ENCODE peak calls at places on chromosome 19, in six cellular contexts. W, V, N, L, G and B are unnamed samples.

GRCh38 chr19:14563989-14564650 is 7.7 kb downstream of the NDUFB7 start:
- DNase-seq in W (peak; percentile 79), N (peak; percentile 99), V (peak; percentile 88), G (no peak), L (no peak), B (no peak)

GRCh38 chr19:49210108-49210900 is 52.7 kb downstream of the TRPM4 start:
- DNase-seq in V (peak; percentile 69), L (no peak), N (peak; percentile 92), G (no peak), W (peak; percentile 69), B (no peak)

GRCh38 chr19:13794388-13794751 is 873 bp upstream of the ZSWIM4 start:
- DNase-seq in N (no peak), G (no peak), L (no peak), V (no peak), W (peak; percentile 36), B (peak; percentile 96)

GRCh38 chr19:35609881-35610353 is 2.6 kb upstream of the HAUS5 start:
- DNase-seq in V (no peak), N (no peak), W (no peak), L (peak; percentile 47), G (no peak), B (no peak)

GRCh38 chr19:43305642-43306041 is 36.3 kb upstream of the PSG9 start:
- DNase-seq in V (no peak), L (no peak), N (peak; percentile 19), W (no peak), G (peak; percentile 17), B (no peak)

GRCh38 chr19:50710094-50710493 is 9.5 kb downstream of the SHANK1 start:
- DNase-seq in L (no peak), N (no peak), W (peak; percentile 57), G (no peak), V (no peak), B (no peak)

GRCh38 chr19:14114854-14115253 is 2.7 kb downstream of the PRKACA start:
- DNase-seq in G (no peak), N (no peak), L (no peak), W (peak; percentile 60), V (peak; percentile 60), B (no peak)

GRCh38 chr19:55069137-55069858 is 6.3 kb upstream of the RDH13 start:
- DNase-seq in V (peak; percentile 66), L (no peak), W (peak; percentile 82), G (no peak), N (peak; percentile 57), B (no peak)

GRCh38 chr19:40163541-40164129 is 27.6 kb upstream of the MAP3K10 start:
- DNase-seq in L (no peak), W (no peak), N (no peak), G (no peak), V (no peak), B (no peak)

GRCh38 chr19:43538922-43539321 is 5.9 kb downstream of the ZNF575 start:
- DNase-seq in N (no peak), V (no peak), W (no peak), G (no peak), L (no peak), B (no peak)

GRCh38 chr19:15562145-15562544 is 52.9 kb upstream of the CYP4F8 start:
- DNase-seq in V (no peak), W (no peak), N (no peak), L (no peak), G (no peak), B (no peak)

GRCh38 chr19:15101479-15102082 is 5.6 kb upstream of the SYDE1 start:
- DNase-seq in L (no peak), G (peak; percentile 52), N (peak; percentile 60), V (peak; percentile 54), W (peak; percentile 48), B (peak; percentile 56)

GRCh38 chr19:33340991-33341390 is 32.5 kb upstream of the CEBPG start:
- DNase-seq in W (no peak), V (no peak), L (no peak), N (no peak), G (no peak), B (no peak)

GRCh38 chr19:50485284-50485955 is 8.8 kb upstream of the GARIN5A start:
- DNase-seq in V (no peak), W (no peak), N (no peak), G (no peak), L (no peak), B (no peak)

GRCh38 chr19:17948474-17948966 is 15.7 kb downstream of the CCDC124 start:
- DNase-seq in N (no peak), L (no peak), V (no peak), W (no peak), G (no peak), B (no peak)
- TF ChIP-seq RAD21 in N (no peak), L (no peak), V (no peak), W (no peak), G (no peak), B (no peak)

GRCh38 chr19:45472557-45473365 is 5.0 kb downstream of the FOSB start:
- DNase-seq in L (no peak), W (no peak), V (no peak), G (no peak), N (no peak), B (no peak)

GRCh38 chr19:45473366-45474190 is 5.8 kb downstream of the FOSB start:
- DNase-seq in G (no peak), L (no peak), V (no peak), N (no peak), W (no peak), B (no peak)

GRCh38 chr19:45474941-45475516 is 7.2 kb downstream of the FOSB start:
- DNase-seq in L (no peak), V (no peak), W (no peak), N (no peak), G (no peak), B (peak; percentile 29)

GRCh38 chr19:45475537-45476348 is 7.9 kb downstream of the FOSB start:
- DNase-seq in N (no peak), W (peak; percentile 74), L (no peak), V (no peak), G (no peak), B (peak; percentile 32)

DNA sequence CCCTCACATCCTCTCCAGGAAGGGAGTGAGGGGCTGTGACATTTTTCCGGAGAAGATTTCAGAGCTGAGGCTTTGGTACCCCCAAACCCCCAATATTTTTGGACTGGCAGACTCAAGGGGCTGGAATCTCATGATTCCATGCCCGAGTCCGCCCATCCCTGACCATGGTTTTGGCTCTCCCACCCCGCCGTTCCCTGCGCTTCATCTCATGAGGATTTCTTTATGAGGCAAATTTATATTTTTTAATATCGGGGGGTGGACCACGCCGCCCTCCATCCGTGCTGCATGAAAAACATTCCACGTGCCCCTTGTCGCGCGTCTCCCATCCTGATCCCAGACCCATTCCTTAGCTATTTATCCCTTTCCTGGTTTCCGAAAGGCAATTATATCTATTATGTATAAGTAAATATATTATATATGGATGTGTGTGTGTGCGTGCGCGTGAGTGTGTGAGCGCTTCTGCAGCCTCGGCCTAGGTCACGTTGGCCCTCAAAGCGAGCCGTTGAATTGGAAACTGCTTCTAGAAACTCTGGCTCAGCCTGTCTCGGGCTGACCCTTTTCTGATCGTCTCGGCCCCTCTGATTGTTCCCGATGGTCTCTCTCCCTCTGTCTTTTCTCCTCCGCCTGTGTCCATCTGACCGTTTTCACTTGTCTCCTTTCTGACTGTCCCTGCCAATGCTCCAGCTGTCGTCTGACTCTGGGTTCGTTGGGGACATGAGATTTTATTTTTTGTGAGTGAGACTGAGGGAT is 6.6 kb downstream of the FOSB start:
- DNase-seq in V (no peak), W (no peak), L (no peak), N (no peak), G (no peak), B (peak; percentile 25)
- TF ChIP-seq SMC3 in V (no peak), W (no peak), L (no peak), N (no peak), G (no peak), B (no peak)

GRCh38 chr19:410243-410781 is 1.4 kb upstream of the C2CD4C start:
- DNase-seq in N (no peak), G (no peak), L (no peak), V (peak; percentile 56), W (no peak), B (no peak)
- TF ChIP-seq RAD21 in N (no peak), G (no peak), L (no peak), V (no peak), W (no peak), B (no peak)

GRCh38 chr19:10566658-10567410 is 1.0 kb upstream of the KRI1 start:
- DNase-seq in W (no peak), N (no peak), V (no peak), G (no peak), L (peak; percentile 82), B (no peak)
- TF ChIP-seq SMC3 in W (no peak), N (no peak), V (no peak), G (no peak), L (no peak), B (no peak)

GRCh38 chr19:41958367-41959055 is 610 bp downstream of the RABAC1 start:
- DNase-seq in N (peak; percentile 90), G (peak; percentile 64), L (no peak), W (peak; percentile 87), V (peak; percentile 91), B (peak; percentile 62)
- TF ChIP-seq RAD21 in N (no peak), G (no peak), L (no peak), W (no peak), V (no peak), B (no peak)

GRCh38 chr19:2235396-2236284 is 489 bp downstream of the PLEKHJ1 start:
- DNase-seq in W (no peak), L (no peak), V (peak; percentile 58), N (no peak), G (peak; percentile 85), B (no peak)

GRCh38 chr19:2239173-2239572 is 2.5 kb downstream of the SF3A2 start:
- DNase-seq in G (no peak), V (no peak), L (no peak), N (no peak), W (no peak), B (no peak)

GRCh38 chr19:2237869-2238153 is 1.2 kb downstream of the SF3A2 start:
- DNase-seq in V (no peak), G (no peak), N (no peak), W (no peak), L (no peak), B (no peak)

GRCh38 chr19:2236285-2237050 is at the start of the genes PLEKHJ1 and SF3A2:
- DNase-seq in W (peak; percentile 97), N (peak; percentile 97), G (peak; percentile 96), L (peak; percentile 93), V (peak; percentile 99), B (peak; percentile 96)

DNA sequence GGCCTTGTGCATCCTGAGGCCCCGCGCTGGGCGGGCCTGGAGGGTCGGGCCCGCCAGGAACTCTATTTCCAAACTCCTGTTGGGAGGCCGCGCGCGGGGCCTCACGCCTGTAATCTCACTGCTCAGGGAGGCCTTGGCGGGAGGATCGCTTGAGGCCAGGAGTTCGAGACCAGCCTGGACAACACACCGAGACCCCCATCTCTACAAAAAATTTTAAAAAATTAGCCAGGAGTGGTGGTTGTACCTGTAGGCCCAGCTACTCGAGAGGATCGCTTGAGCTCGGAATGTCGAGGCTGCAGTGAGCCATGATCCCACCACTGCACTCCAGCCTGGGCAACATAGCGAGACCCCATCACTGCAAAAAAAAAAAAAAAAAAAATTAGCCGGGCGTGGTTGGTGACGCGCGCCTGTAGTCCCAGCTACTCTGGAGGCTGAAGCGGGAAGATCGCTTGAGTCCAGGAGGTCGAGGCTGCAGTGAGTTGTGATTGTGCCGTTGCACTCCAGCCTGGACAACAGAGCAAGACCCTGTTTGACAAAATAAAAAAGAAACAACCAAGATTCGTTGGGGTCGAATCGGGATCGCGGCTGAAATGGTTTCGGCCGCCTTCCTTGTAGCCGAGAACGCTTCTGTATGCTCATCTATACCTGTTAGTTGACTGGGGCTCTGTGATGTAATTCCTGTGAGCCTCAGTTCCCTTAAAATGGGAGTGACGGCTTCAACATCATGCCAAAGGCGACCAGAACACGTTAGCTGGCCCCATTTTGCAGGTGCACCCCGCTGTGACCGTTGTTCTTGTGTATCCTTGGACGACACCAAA is 636 bp downstream of the SF3A2 start:
- DNase-seq in W (no peak), V (no peak), N (no peak), G (no peak), L (no peak), B (no peak)
- TF ChIP-seq SMC3 in W (no peak), V (no peak), N (no peak), G (no peak), L (no peak), B (no peak)